ENCODE peak calls at places on chromosomes 11 and 22, in five cellular contexts. One of them, this sample, is unnamed.

GRCh38 chr11:94130589-94131362 is 2.1 kb downstream of the PANX1 start:
- DNase-seq in K562: peak
- DNase-seq in adrenal gland: no peak
- DNase-seq in body of pancreas: no peak
- DNase-seq in lower leg skin: peak
- DNase-seq in this sample: no peak

GRCh38 chr11:10543782-10544181 is 2.8 kb upstream of the RNF141 start:
- DNase-seq in body of pancreas: no peak
- DNase-seq in K562: no peak
- DNase-seq in adrenal gland: no peak
- DNase-seq in lower leg skin: no peak
- DNase-seq in this sample: no peak

GRCh38 chr11:68181719-68182451 is 31.2 kb downstream of the KMT5B start:
- DNase-seq in lower leg skin: no peak
- DNase-seq in body of pancreas: no peak
- DNase-seq in K562: no peak
- DNase-seq in adrenal gland: no peak
- DNase-seq in this sample: no peak

GRCh38 chr11:36818410-36818809 is 220.4 kb upstream of the RAG2 start:
- DNase-seq in K562: peak
- DNase-seq in body of pancreas: no peak
- DNase-seq in lower leg skin: no peak
- DNase-seq in adrenal gland: no peak
- DNase-seq in this sample: peak

GRCh38 chr11:72430743-72431570 is 3.4 kb downstream of the CLPB start:
- DNase-seq in body of pancreas: peak
- DNase-seq in lower leg skin: peak
- DNase-seq in K562: peak
- DNase-seq in adrenal gland: peak
- DNase-seq in this sample: peak

GRCh38 chr11:111388431-111388830 is 9.4 kb upstream of the POU2AF1 start:
- DNase-seq in body of pancreas: no peak
- DNase-seq in adrenal gland: no peak
- DNase-seq in lower leg skin: no peak
- DNase-seq in K562: no peak
- DNase-seq in this sample: no peak

GRCh38 chr11:26194871-26195270 is 137.1 kb upstream of the ANO3 start:
- DNase-seq in lower leg skin: no peak
- DNase-seq in adrenal gland: no peak
- DNase-seq in body of pancreas: no peak
- DNase-seq in K562: no peak
- DNase-seq in this sample: no peak

GRCh38 chr11:1896895-1897294 is 5.2 kb upstream of the PRR33 start:
- DNase-seq in adrenal gland: no peak
- DNase-seq in body of pancreas: no peak
- DNase-seq in lower leg skin: no peak
- DNase-seq in K562: no peak
- DNase-seq in this sample: no peak

GRCh38 chr11:8355418-8355742 is 91.7 kb upstream of the LMO1 start:
- DNase-seq in adrenal gland: no peak
- DNase-seq in lower leg skin: no peak
- DNase-seq in K562: no peak
- DNase-seq in body of pancreas: no peak
- DNase-seq in this sample: no peak

GRCh38 chr22:43014062-43014875 is 680 bp downstream of the PACSIN2 start:
- DNase-seq in body of pancreas: peak
- DNase-seq in adrenal gland: peak
- DNase-seq in K562: peak
- DNase-seq in lower leg skin: peak
- DNase-seq in this sample: no peak

GRCh38 chr22:26534166-26534855 is 22.0 kb upstream of the TFIP11 start:
- DNase-seq in lower leg skin: no peak
- DNase-seq in K562: no peak
- DNase-seq in adrenal gland: no peak
- DNase-seq in body of pancreas: no peak
- DNase-seq in this sample: no peak

GRCh38 chr11:118791961-118792578 is 1.1 kb upstream of the DDX6 start:
- DNase-seq in adrenal gland: no peak
- DNase-seq in lower leg skin: no peak
- DNase-seq in K562: peak
- DNase-seq in body of pancreas: peak
- DNase-seq in this sample: no peak

GRCh38 chr11:115180272-115180671 is 323.9 kb downstream of the CADM1 start:
- DNase-seq in adrenal gland: no peak
- DNase-seq in body of pancreas: no peak
- DNase-seq in lower leg skin: no peak
- DNase-seq in K562: no peak
- DNase-seq in this sample: no peak

GRCh38 chr22:20957118-20957690 is 9.9 kb upstream of the AIFM3 start:
- DNase-seq in adrenal gland: no peak
- DNase-seq in lower leg skin: no peak
- DNase-seq in body of pancreas: no peak
- DNase-seq in K562: no peak
- DNase-seq in this sample: no peak

GRCh38 chr11:46240861-46241260 is 36.6 kb upstream of the CREB3L1 start:
- DNase-seq in adrenal gland: peak
- DNase-seq in K562: no peak
- DNase-seq in lower leg skin: no peak
- DNase-seq in body of pancreas: no peak
- DNase-seq in this sample: no peak

GRCh38 chr11:43579171-43579918 is 101.2 kb upstream of the HSD17B12 start:
- DNase-seq in lower leg skin: no peak
- DNase-seq in body of pancreas: no peak
- DNase-seq in adrenal gland: no peak
- DNase-seq in K562: peak
- DNase-seq in this sample: peak

GRCh38 chr22:44298331-44299087 is 14.2 kb downstream of the SHISAL1 start:
- DNase-seq in body of pancreas: no peak
- DNase-seq in lower leg skin: no peak
- DNase-seq in adrenal gland: no peak
- DNase-seq in K562: no peak
- DNase-seq in this sample: no peak

GRCh38 chr11:13303668-13304649 is 26.4 kb downstream of the BMAL1 start:
- DNase-seq in body of pancreas: no peak
- DNase-seq in adrenal gland: no peak
- DNase-seq in lower leg skin: no peak
- DNase-seq in K562: no peak
- DNase-seq in this sample: no peak

GRCh38 chr22:37561209-37562048 is 1.1 kb downstream of the CDC42EP1 start:
- DNase-seq in lower leg skin: peak
- DNase-seq in body of pancreas: peak
- DNase-seq in K562: peak
- DNase-seq in adrenal gland: peak
- DNase-seq in this sample: peak
- TF ChIP-seq POLR2A in lower leg skin: no peak
- TF ChIP-seq POLR2A in body of pancreas: peak
- TF ChIP-seq POLR2A in K562: peak
- TF ChIP-seq POLR2A in adrenal gland: peak
- TF ChIP-seq POLR2A in this sample: no peak

DNA sequence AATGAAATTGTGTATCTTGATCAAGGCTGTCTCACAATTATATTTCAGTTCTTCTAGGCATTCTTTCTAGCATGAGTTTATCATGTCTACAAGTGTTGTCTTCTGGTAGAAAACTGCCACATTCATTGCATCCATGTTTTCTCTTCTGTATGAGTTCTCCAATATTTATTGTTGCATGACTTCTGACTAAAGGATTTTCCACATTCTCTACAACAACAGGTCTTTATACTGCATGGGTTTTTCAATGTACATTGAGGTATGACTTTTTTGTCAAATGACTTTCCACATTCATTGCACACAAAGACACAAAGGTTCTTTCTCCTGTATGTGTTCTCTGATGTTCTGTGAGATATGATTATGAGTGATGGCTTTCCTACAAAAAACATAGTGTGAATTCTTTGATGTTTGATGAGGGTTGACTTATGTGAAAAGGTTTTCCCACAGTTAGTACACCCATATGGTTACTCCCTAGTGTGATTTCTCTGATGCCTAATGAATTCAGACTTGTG is 890.6 kb upstream of the CNTN5 start:
- DNase-seq in lower leg skin: no peak
- DNase-seq in K562: no peak
- DNase-seq in body of pancreas: no peak
- DNase-seq in adrenal gland: no peak
- DNase-seq in this sample: no peak
- TF ChIP-seq POLR2A in lower leg skin: no peak
- TF ChIP-seq POLR2A in K562: no peak
- TF ChIP-seq POLR2A in body of pancreas: no peak
- TF ChIP-seq POLR2A in adrenal gland: no peak
- TF ChIP-seq POLR2A in this sample: no peak

DNA sequence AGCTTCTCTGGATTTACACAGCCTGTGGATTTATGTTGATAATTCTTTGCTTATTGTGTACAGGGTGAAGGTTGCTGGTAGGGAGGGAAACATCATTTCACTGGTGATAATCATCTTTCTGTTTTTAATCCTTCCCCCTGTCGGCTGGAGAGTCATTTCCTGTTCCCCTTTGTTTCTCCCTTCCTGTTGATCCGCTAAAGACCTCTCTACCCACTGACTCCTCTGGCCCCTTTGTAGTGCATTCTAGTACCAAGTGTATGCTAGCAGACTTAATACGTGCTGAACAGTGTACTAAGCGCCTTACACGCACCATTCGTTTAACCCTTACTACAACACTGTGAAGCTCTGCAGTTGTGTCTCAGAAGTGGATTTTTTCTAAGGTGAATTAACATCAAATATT is 19.0 kb upstream of the OR9Q1 start:
- DNase-seq in lower leg skin: no peak
- DNase-seq in K562: no peak
- DNase-seq in body of pancreas: no peak
- DNase-seq in adrenal gland: no peak
- DNase-seq in this sample: no peak
- TF ChIP-seq POLR2A in lower leg skin: no peak
- TF ChIP-seq POLR2A in K562: no peak
- TF ChIP-seq POLR2A in body of pancreas: no peak
- TF ChIP-seq POLR2A in adrenal gland: no peak
- TF ChIP-seq POLR2A in this sample: no peak

DNA sequence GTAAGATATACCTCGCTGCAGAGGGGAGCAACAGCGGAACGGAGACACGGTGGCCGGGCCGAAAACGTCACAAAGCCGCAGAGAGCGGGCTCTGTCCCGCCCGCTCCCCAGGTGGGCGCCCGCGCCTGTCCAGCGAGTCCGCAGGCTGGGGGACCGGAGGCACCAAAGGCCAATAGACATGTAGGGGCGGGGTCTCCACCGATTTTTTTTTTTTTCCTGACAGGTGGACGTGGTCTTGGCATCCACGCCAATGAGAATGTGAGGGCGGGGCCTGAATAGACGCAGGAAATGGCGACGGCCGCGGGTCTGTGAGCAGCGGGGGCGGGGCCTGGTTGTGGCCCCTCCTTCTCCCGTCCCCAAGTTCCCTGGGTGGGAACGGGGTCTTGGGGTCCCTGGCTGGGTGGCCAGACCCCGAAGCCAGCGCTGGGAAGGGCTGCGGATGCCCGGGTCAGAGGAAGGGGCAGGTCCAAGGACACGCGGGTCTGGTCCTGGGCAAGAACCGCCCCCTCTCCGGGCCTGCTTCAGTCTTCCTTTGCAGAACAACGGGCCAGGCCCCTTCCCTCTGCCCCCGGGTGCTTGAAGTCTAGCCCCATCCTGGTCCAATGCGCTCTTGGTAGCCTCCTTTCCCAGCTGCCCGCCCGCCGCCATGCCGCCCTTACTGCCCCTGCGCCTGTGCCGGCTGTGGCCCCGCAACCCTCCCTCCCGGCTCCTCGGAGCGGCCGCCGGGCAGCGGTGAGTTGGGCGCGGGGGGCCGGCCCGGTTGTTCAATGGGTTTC is at the start of gene DNAJC4:
- DNase-seq in lower leg skin: peak
- DNase-seq in K562: peak
- DNase-seq in body of pancreas: peak
- DNase-seq in adrenal gland: peak
- DNase-seq in this sample: peak
- TF ChIP-seq POLR2A in lower leg skin: no peak
- TF ChIP-seq POLR2A in K562: peak
- TF ChIP-seq POLR2A in body of pancreas: peak
- TF ChIP-seq POLR2A in adrenal gland: peak
- TF ChIP-seq POLR2A in this sample: peak